ENCODE peak calls at places on chromosomes 13 and 19, in four cellular contexts. L is breast epithelium, W is spleen, B is prostate gland. T is an unnamed sample. For H3K4me1, the result is how much of the 10 kb centered on the place peaks cover.

GRCh38 chr13:53368948-53369347 is 340.3 kb downstream of the OLFM4 start:
- DNase-seq in W (no peak), B (no peak), L (no peak), T (no peak)

GRCh38 chr19:4712771-4713170 is 10.9 kb downstream of the DPP9 start:
- DNase-seq in W (no peak), L (no peak), B (no peak), T (no peak)

GRCh38 chr13:95643471-95643813 is 1.1 kb downstream of the DZIP1 start:
- DNase-seq in L (no peak), W (no peak), B (no peak), T (no peak)

GRCh38 chr19:51687791-51688664 is 5.1 kb upstream of the SPACA6 start:
- DNase-seq in W (peak), B (no peak), L (no peak), T (peak)

GRCh38 chr19:17794731-17795494 is at the start of gene B3GNT3:
- DNase-seq in W (no peak), B (peak), L (no peak), T (peak)

GRCh38 chr19:3538965-3539742 is at the start of gene TEKTIP1:
- DNase-seq in B (no peak), W (no peak), L (no peak), T (no peak)

GRCh38 chr13:32530841-32531253 is 7.7 kb downstream of the N4BP2L2 start:
- DNase-seq in W (no peak), L (no peak), B (peak), T (no peak)

GRCh38 chr19:49469828-49470614 is 4.0 kb upstream of the FLT3LG start:
- DNase-seq in W (peak), B (no peak), L (no peak), T (peak)

GRCh38 chr19:40265763-40266099 is 19.4 kb downstream of the AKT2 start:
- DNase-seq in L (no peak), B (no peak), W (no peak), T (no peak)
- H3K4me1 ChIP-seq in L (under half), B (under half), W (under half), T (under half)

DNA sequence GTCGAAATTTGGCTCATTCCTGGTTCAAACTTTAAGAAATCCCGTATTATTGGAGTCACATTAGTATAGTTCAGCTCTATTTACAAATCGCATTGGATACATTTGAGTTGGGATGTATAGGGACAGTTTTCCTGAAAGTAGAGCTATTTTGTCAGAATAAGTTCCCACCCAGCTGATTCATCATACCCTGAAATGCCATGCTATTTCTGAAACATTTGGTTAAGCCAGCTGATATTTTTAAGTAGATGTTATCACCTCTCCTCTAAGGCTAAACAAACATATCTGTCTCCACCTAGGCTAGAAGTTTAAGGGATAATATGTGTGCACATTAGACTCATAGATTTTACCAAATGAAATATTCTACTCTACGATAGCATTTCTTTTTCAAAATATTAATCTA is 226.2 kb upstream of the ARGLU1 start:
- DNase-seq in L (no peak), W (no peak), B (no peak), T (no peak)
- TF ChIP-seq POLR2AphosphoS5 in L (no peak), W (no peak), B (no peak), T (no peak)

DNA sequence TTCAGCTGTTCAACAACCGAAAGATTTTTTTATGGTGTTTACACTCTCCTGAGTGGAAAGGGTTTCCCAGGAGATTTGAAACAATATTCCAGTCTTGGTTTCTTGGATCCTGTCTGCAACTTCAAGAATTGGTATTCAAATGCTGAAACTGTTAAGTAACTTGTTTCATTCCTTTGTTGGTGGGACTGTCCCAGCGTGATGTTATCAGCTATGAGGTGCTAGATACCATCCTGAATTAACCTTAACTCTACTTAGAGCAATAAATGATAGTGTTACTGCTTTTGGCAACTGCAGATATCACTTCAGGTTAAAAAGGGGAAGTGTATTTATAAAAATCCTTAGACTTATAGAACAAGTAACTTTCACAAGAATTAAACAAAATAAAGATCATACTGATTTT is 78.5 kb upstream of the DIAPH3 start:
- DNase-seq in L (no peak), B (no peak), W (no peak), T (no peak)
- H3K27ac ChIP-seq in L (no peak), B (no peak), W (no peak), T (no peak)

DNA sequence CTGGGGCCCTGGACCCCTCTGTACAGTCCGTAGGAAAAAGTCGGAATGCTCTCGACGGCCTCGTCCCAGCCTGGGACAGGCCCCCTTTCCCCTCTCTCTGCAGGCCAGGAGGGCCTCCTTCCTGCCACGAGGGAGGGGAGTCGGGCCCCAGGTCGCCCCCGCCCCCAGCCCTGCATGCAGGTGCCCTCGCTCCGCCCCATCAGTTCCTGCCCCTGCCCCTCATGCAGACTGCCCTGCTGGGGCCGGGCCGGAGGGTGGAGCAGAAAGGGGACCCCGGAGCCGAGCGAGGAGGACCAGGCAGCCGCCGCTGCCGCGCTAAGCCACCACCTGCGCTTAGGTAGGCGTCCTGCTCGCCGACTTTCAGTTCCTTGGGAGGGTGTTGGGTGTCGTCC is 7.3 kb downstream of the LYL1 start:
- DNase-seq in B (no peak), W (peak), L (no peak), T (no peak)
- H3K4me1 ChIP-seq in B (under half), W (under half), L (under half), T (half or more)

GRCh38 chr19:640606-641170 is 1.0 kb downstream of the FGF22 start:
- DNase-seq in B (no peak), L (no peak), W (no peak), T (no peak)

GRCh38 chr19:641702-642101 is 2.0 kb downstream of the FGF22 start:
- DNase-seq in B (no peak), W (no peak), L (peak), T (no peak)

GRCh38 chr19:638901-639250 is 803 bp upstream of the FGF22 start:
- DNase-seq in B (no peak), L (no peak), W (no peak), T (no peak)

GRCh38 chr19:640156-640548 is 473 bp downstream of the FGF22 start:
- DNase-seq in W (no peak), L (no peak), B (no peak), T (no peak)

GRCh38 chr19:639251-640155 is at the start of gene FGF22:
- DNase-seq in W (peak), B (peak), L (peak), T (peak)
- TF ChIP-seq POLR2AphosphoS5 in W (no peak), B (no peak), L (no peak), T (no peak)

GRCh38 chr13:107835339-107836018 is 379.9 kb downstream of the LIG4 start:
- DNase-seq in L (no peak), W (no peak), B (no peak), T (no peak)

GRCh38 chr13:107834717-107835116 is 380.6 kb downstream of the LIG4 start:
- DNase-seq in W (no peak), B (no peak), L (no peak), T (no peak)

GRCh38 chr13:107832521-107833095 is 382.7 kb downstream of the LIG4 start:
- DNase-seq in L (no peak), B (no peak), W (no peak), T (no peak)

GRCh38 chr13:107838592-107839161 is 376.7 kb downstream of the LIG4 start:
- DNase-seq in B (no peak), L (no peak), W (no peak), T (no peak)

GRCh38 chr13:107834268-107834667 is 381.1 kb downstream of the LIG4 start:
- DNase-seq in L (no peak), B (no peak), W (no peak), T (no peak)
- H3K27ac ChIP-seq in L (no peak), B (no peak), W (no peak), T (no peak)

GRCh38 chr13:40406405-40407138 is 259.9 kb downstream of the FOXO1 start:
- DNase-seq in B (no peak), W (no peak), L (no peak), T (no peak)
- H3K4me1 ChIP-seq in B (under half), W (under half), L (under half), T (under half)

GRCh38 chr19:34387446-34387810 is 16.8 kb upstream of the PDCD2L start:
- DNase-seq in W (no peak), B (no peak), L (no peak), T (no peak)
- TF ChIP-seq POLR2AphosphoS5 in W (no peak), B (no peak), L (no peak), T (no peak)

T was measured in stomach.